ENCODE peak calls at places on chromosomes 16 and 17, in four cellular contexts. Z, E, X and C are unnamed samples.

GRCh38 chr16:50458694-50459271 is 89.4 kb upstream of the NKD1 start:
- DNase-seq in X (no peak), Z (peak), E (no peak), C (no peak)

GRCh38 chr17:38421871-38422819 is 6.1 kb upstream of the ARHGAP23 start:
- DNase-seq in X (no peak), E (no peak), Z (no peak), C (no peak)

GRCh38 chr16:77723108-77723514 is 797 bp downstream of the NUDT7 start:
- DNase-seq in Z (no peak), X (peak), E (no peak), C (no peak)

GRCh38 chr17:5437721-5438317 is 1.1 kb downstream of the C1QBP start:
- DNase-seq in E (no peak), X (no peak), Z (no peak), C (no peak)

GRCh38 chr17:15883617-15884111 is 61.3 kb upstream of the ADORA2B start:
- DNase-seq in E (no peak), X (no peak), Z (no peak), C (no peak)

GRCh38 chr16:52991572-52991971 is 61.1 kb downstream of the CHD9NB start:
- DNase-seq in X (no peak), E (no peak), Z (no peak), C (no peak)

GRCh38 chr16:50467943-50468748 is 80.0 kb upstream of the NKD1 start:
- DNase-seq in X (peak), E (peak), Z (peak), C (no peak)

GRCh38 chr17:17414316-17414937 is 62.4 kb upstream of the MED9 start:
- DNase-seq in E (no peak), X (no peak), Z (no peak), C (no peak)

GRCh38 chr16:68452176-68452575 is 3.9 kb upstream of the SMPD3 start:
- DNase-seq in X (no peak), Z (no peak), E (no peak), C (no peak)

GRCh38 chr16:3938843-3939624 is 58.5 kb upstream of the CREBBP start:
- DNase-seq in X (peak), Z (peak), E (peak), C (no peak)

GRCh38 chr17:69012895-69013805 is 47.6 kb downstream of the ABCA9 start:
- DNase-seq in X (peak), E (no peak), Z (no peak), C (no peak)

GRCh38 chr17:73194514-73195222 is 1.8 kb downstream of the COG1 start:
- DNase-seq in X (no peak), Z (no peak), E (no peak), C (no peak)

DNA sequence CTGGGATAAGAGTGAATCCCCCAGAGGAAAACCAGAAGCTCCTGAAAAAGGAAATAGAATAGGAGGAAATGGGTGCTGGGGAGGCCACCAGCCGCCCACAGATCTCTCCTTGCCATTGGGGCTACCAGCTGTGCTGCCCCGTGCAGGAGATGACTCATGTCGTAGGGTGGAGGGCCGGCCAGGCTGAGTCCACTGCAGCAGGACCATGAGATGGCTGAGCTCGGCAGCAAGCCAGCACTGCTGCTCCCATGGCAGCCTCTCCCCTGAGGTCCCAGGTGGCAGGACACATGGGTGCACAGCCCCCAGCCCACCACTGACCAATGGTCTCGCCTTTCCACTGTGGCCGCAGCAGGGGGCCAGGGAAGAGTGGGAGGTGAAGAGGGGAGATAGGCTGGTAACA is 95.5 kb downstream of the GNAO1 start:
- DNase-seq in E (no peak), Z (no peak), X (no peak), C (no peak)
- TF ChIP-seq CBFB in E (no peak), Z (no peak), X (no peak), C (no peak)

DNA sequence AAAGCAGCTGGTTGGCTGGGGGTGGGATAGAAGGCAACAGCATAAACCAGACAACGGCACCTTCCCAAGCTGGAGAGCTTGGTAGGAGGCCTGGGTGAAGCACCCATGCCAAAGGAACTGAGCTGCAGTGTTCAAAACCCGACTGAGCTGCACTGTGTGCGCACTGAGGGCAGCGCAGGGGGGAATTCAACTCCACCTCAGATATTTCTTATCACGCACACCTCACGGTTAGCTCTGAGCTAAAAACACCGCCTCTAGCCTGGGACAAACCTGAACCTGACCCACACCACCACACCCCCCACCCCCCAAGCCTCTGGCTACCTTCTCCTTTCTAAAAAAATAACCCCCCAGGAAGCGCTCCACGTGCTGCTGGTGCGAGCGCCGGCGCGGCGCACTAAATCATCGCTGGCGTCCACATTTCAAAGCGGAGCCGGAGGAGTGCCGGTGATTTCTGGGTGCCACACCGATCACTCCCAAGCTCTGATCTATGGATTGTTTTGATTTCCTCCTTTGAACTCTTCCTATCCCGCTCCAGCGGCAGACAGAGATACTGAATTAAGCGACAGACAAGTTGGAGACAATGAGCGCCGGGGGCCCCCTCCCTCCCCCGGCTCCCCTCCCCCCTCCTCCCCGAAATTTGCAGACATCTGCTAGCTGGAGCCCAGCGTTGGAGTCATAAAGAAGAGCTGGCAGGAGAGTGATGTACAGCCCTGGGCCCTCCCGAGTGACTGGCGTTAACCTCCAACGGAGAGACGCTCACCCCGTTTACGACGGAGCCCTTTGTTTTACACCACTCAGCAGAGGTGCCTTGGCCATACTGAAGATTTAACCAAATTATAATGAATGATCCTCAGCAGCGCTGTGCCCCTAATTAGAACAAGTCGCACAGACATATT is 85.0 kb downstream of the NOG start:
- DNase-seq in E (no peak), X (no peak), Z (peak), C (no peak)
- TF ChIP-seq CBFB in E (no peak), X (no peak), Z (no peak), C (no peak)

GRCh38 chr17:43717913-43718312 is 40.7 kb downstream of the SOST start:
- DNase-seq in E (no peak), X (no peak), Z (no peak), C (no peak)

GRCh38 chr17:43710101-43710500 is 48.4 kb upstream of the MEOX1 start:
- DNase-seq in E (no peak), X (no peak), Z (no peak), C (no peak)

GRCh38 chr17:43713494-43714162 is 45.0 kb downstream of the SOST start:
- DNase-seq in Z (peak), E (no peak), X (no peak), C (no peak)

GRCh38 chr17:43712397-43712796 is 46.2 kb downstream of the SOST start:
- DNase-seq in Z (no peak), E (no peak), X (no peak), C (no peak)

GRCh38 chr17:43714338-43715149 is 44.0 kb downstream of the SOST start:
- DNase-seq in X (no peak), Z (no peak), E (no peak), C (no peak)
- TF ChIP-seq CBFB in X (no peak), Z (no peak), E (no peak), C (no peak)

GRCh38 chr17:76868176-76868668 is at the start of gene MGAT5B:
- DNase-seq in Z (peak), E (peak), X (peak), C (no peak)
- TF ChIP-seq CBFB in Z (no peak), E (no peak), X (no peak), C (no peak)

GRCh38 chr17:39651908-39652634 is 13.1 kb upstream of the TCAP start:
- DNase-seq in X (no peak), E (no peak), Z (no peak), C (no peak)
- TF ChIP-seq CBFB in X (no peak), E (no peak), Z (no peak), C (no peak)

DNA sequence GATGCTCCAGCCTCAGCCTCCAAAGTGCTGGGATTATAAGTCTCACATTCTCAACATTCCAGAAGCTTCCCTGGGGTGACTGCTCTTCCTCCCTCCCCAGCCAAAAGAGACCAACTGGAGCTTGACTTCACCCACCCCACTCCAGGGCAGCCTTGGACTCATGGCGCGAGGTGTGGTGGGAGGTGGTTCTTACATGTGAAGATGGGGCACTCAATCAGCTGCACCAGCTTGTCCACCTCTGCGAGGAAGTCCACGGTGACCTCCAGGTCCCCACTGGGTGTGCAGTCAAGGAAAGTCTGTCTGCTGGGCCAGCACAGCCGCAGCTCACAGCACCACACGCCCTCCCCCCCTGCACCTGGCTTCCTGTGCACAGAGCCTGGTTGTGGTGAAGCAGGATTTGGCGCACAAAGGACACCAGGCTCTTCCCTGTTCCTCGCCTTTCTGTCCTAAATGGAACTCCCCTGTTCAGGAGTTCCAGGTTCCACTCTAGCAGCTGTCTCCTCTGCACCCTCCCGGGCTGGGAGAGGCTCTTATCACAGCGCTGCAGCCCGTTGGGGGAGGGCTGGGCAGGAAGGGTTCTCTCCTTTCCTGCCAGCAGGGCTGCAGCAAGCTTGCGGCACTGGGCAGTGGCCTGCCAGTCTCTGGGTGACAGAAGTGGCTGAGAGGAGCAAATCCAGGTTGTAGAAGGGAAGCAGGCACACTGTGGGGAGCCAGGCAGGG is 9.7 kb upstream of the MTSS2 start:
- DNase-seq in E (peak), X (peak), Z (no peak), C (no peak)
- TF ChIP-seq CBFB in E (no peak), X (no peak), Z (no peak), C (no peak)

DNA sequence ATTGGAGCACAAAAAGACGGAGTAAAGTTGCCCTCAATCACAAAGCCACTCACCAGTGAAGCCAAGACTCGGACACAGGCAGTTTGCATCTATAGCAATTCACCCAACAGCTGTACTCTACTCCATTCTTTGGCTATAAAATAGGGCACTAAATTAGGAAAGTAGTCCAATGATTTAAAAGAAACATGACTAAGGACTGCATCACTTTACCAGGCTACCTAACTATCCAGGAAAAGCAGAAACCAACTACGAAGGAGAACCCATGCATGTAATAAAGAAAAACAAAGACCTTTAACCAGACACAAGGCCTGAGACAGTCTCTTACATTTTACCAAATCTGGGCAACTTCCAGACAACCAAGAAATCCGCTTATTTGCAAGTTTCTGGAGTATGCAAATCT is 59.9 kb downstream of the CDH11 start:
- DNase-seq in E (no peak), X (no peak), Z (no peak), C (no peak)
- TF ChIP-seq CBFB in E (no peak), X (no peak), Z (no peak), C (no peak)

GRCh38 chr17:79220201-79220714 is 145.6 kb downstream of the ENGASE start:
- DNase-seq in X (no peak), Z (peak), E (no peak), C (no peak)
- TF ChIP-seq CBFB in X (no peak), Z (no peak), E (no peak), C (no peak)

DNA sequence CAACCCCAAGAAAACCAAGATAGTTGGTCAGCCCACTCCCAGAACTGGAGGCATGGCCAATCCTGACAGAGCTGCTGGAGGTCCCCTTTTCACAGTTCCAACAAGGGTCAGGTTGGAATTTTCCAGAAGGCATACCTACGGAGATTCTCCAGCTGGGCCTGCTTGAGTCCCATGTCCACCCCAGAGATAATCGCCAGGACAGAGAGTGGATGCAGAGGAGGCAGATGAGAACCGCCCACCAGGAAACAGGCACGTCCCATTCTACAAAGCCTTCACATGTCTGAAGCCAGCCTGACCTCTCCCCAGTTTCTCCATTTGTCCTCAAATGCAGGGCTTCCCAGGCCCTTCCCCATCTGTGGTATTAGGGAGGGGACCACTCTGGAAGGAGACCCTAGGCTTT is 47.4 kb upstream of the SMURF2 start:
- DNase-seq in Z (no peak), X (peak), E (no peak), C (no peak)
- TF ChIP-seq CBFB in Z (no peak), X (no peak), E (no peak), C (no peak)